ENCODE peak calls at places on chromosomes 5 and 9, in six cellular contexts. P, O, A, W, N and D are unnamed samples.

GRCh38 chr9:107980984-107981383 is 491.4 kb upstream of the KLF4 start:
- DNase-seq in P (no peak), O (no peak), A (no peak), W (no peak), N (no peak), D (no peak)

GRCh38 chr5:96342581-96342980 is 90.5 kb downstream of the PCSK1 start:
- DNase-seq in P (no peak), O (no peak), A (no peak), W (no peak), N (no peak), D (no peak)

GRCh38 chr5:31361906-31362900 is 168.7 kb downstream of the CDH6 start:
- DNase-seq in P (no peak), O (no peak), A (no peak), W (no peak), N (no peak), D (no peak)

GRCh38 chr5:109907189-109907588 is 217.5 kb downstream of the MAN2A1 start:
- DNase-seq in P (no peak), O (no peak), A (no peak), W (no peak), N (no peak), D (no peak)

GRCh38 chr5:176737001-176737745 is 73.2 kb upstream of the UNC5A start:
- DNase-seq in P (no peak), O (no peak), A (no peak), W (no peak), N (no peak), D (no peak)

GRCh38 chr5:141664733-141665461 is 13.7 kb upstream of the FCHSD1 start:
- DNase-seq in P (peak; percentile 72), O (peak; percentile 72), A (no peak), W (peak; percentile 77), N (peak; percentile 68), D (no peak)

GRCh38 chr9:32264171-32264862 is 120.1 kb upstream of the ACO1 start:
- DNase-seq in P (peak; percentile 24), O (no peak), A (peak; percentile 25), W (peak; percentile 10), N (peak; percentile 50), D (no peak)

GRCh38 chr5:77631166-77631582 is 7.3 kb downstream of the OTP start:
- DNase-seq in P (no peak), O (no peak), A (no peak), W (no peak), N (no peak), D (no peak)

GRCh38 chr5:81787843-81788242 is 36.9 kb upstream of the SSBP2 start:
- DNase-seq in P (no peak), O (no peak), A (peak; percentile 81), W (peak; percentile 77), N (no peak), D (peak; percentile 38)

GRCh38 chr5:171595801-171596231 is 176.4 kb downstream of the FGF18 start:
- DNase-seq in P (no peak), O (peak; percentile 34), A (peak; percentile 38), W (no peak), N (peak; percentile 71), D (no peak)

GRCh38 chr5:79702606-79703380 is 13.2 kb downstream of the CMYA5 start:
- DNase-seq in P (peak; percentile 33), O (peak; percentile 16), A (no peak), W (peak; percentile 65), N (peak; percentile 32), D (no peak)

GRCh38 chr5:35773936-35774335 is 82.8 kb upstream of the IL7R start:
- DNase-seq in P (no peak), O (peak; percentile 54), A (no peak), W (no peak), N (peak; percentile 3), D (no peak)

GRCh38 chr5:139287890-139288635 is 5.5 kb upstream of the MATR3 start:
- DNase-seq in P (no peak), O (no peak), A (no peak), W (peak; percentile 39), N (peak; percentile 40), D (no peak)

GRCh38 chr5:78497573-78498533 is 137.4 kb downstream of the SCAMP1 start:
- DNase-seq in P (no peak), O (no peak), A (no peak), W (peak; percentile 11), N (no peak), D (no peak)

GRCh38 chr5:157761690-157762611 is 18.4 kb downstream of the LSM11 start:
- DNase-seq in P (peak; percentile 23), O (peak; percentile 5), A (peak; percentile 53), W (peak; percentile 90), N (peak; percentile 78), D (peak; percentile 5)

GRCh38 chr5:132406144-132406783 is 36.8 kb downstream of the SLC22A5 start:
- DNase-seq in P (no peak), O (peak; percentile 36), A (no peak), W (no peak), N (no peak), D (no peak)

GRCh38 chr9:110152704-110153374 is 55.1 kb downstream of the C9orf152 start:
- DNase-seq in P (peak; percentile 39), O (no peak), A (peak; percentile 33), W (peak; percentile 90), N (peak; percentile 73), D (peak; percentile 49)

GRCh38 chr5:15203376-15203775 is 296.6 kb upstream of the FBXL7 start:
- DNase-seq in P (no peak), O (no peak), A (peak; percentile 14), W (no peak), N (no peak), D (no peak)

GRCh38 chr9:135671591-135672041 is 8.5 kb downstream of the LCN9 start:
- DNase-seq in P (no peak), O (no peak), A (no peak), W (no peak), N (no peak), D (no peak)

GRCh38 chr5:173045481-173045880 is 10.7 kb upstream of the CREBRF start:
- DNase-seq in P (no peak), O (no peak), A (no peak), W (no peak), N (no peak), D (no peak)

GRCh38 chr5:26388946-26389345 is 649.4 kb downstream of the CDH9 start:
- DNase-seq in P (no peak), O (no peak), A (no peak), W (no peak), N (peak; percentile 45), D (no peak)

GRCh38 chr9:122383992-122384461 is 13.2 kb downstream of the PTGS1 start:
- DNase-seq in P (no peak), O (no peak), A (peak; percentile 62), W (no peak), N (no peak), D (no peak)

GRCh38 chr5:173645437-173645807 is 29.0 kb upstream of the BOD1 start:
- DNase-seq in P (no peak), O (no peak), A (no peak), W (no peak), N (no peak), D (no peak)

GRCh38 chr5:178205010-178205748 is 846 bp downstream of the HNRNPAB start:
- DNase-seq in P (peak; percentile 47), O (peak; percentile 81), A (peak; percentile 54), W (peak; percentile 58), N (peak; percentile 86), D (peak; percentile 29)

GRCh38 chr5:72508241-72509170 is 1.3 kb upstream of the ZNF366 start:
- DNase-seq in P (no peak), O (no peak), A (no peak), W (peak; percentile 82), N (no peak), D (no peak)

GRCh38 chr9:110997847-110998246 is 40.4 kb downstream of the LPAR1 start:
- DNase-seq in P (no peak), O (no peak), A (peak; percentile 54), W (no peak), N (no peak), D (no peak)

GRCh38 chr5:98763001-98763630 is 10.3 kb upstream of the RGMB start:
- DNase-seq in P (no peak), O (no peak), A (no peak), W (no peak), N (peak; percentile 79), D (no peak)

GRCh38 chr5:5421149-5421960 is 1.1 kb upstream of the ICE1 start:
- DNase-seq in P (peak; percentile 23), O (peak; percentile 17), A (no peak), W (peak; percentile 47), N (peak; percentile 14), D (no peak)

GRCh38 chr5:83750759-83751158 is 30.1 kb upstream of the HAPLN1 start:
- DNase-seq in P (no peak), O (no peak), A (no peak), W (peak; percentile 76), N (no peak), D (no peak)

GRCh38 chr5:128378196-128378595 is 159.8 kb downstream of the FBN2 start:
- DNase-seq in P (no peak), O (no peak), A (no peak), W (no peak), N (no peak), D (no peak)

GRCh38 chr5:80915716-80916115 is 44.4 kb upstream of the RASGRF2 start:
- DNase-seq in P (no peak), O (no peak), A (no peak), W (no peak), N (no peak), D (no peak)

GRCh38 chr9:96061293-96061987 is 185.9 kb downstream of the ERCC6L2 start:
- DNase-seq in P (peak; percentile 53), O (peak; percentile 36), A (no peak), W (peak; percentile 64), N (peak; percentile 52), D (no peak)

GRCh38 chr9:133638711-133639110 is 2.5 kb downstream of the DBH start:
- DNase-seq in P (no peak), O (no peak), A (no peak), W (no peak), N (no peak), D (no peak)

GRCh38 chr5:121350493-121350892 is 501.2 kb upstream of the FTMT start:
- DNase-seq in P (no peak), O (no peak), A (peak; percentile 3), W (no peak), N (no peak), D (no peak)

GRCh38 chr9:96383165-96383939 is at the start of gene SLC35D2:
- DNase-seq in P (no peak), O (no peak), A (no peak), W (peak; percentile 29), N (peak; percentile 84), D (no peak)

GRCh38 chr5:96816430-96816939 is 8.7 kb upstream of the ERAP1 start:
- DNase-seq in P (no peak), O (peak; percentile 39), A (no peak), W (peak; percentile 39), N (no peak), D (peak; percentile 38)